ENCODE peak calls at places on chromosomes 6 and 20, in nine cellular contexts. U is IMR-90, Z is WERI-Rb-1, S is fibroblast of lung, A is adrenal gland, G is neural progenitor cell, D is heart right ventricle, N is mucosa of descending colon, E is mammary epithelial cell. K is an unnamed sample.
A peak's percentile ranks its signal among the peaks of the same experiment; 100 is the strongest.

GRCh38 chr6:143027058-143027457 is 33.6 kb upstream of the AIG1 start:
- DNase-seq in U (peak; percentile 24), Z (peak; percentile 52), S (peak; percentile 39), A (peak; percentile 53), G (peak; percentile 63), D (peak; percentile 27), N (peak; percentile 58), E (no peak), K (no peak)

GRCh38 chr20:38728237-38728761 is 4.0 kb downstream of the SLC32A1 start:
- DNase-seq in U (no peak), Z (no peak), S (no peak), A (no peak), G (peak; percentile 67), D (no peak), N (no peak), E (no peak), K (no peak)

GRCh38 chr6:41306187-41306854 is 19.8 kb upstream of the TREM1 start:
- DNase-seq in U (peak; percentile 49), Z (peak; percentile 60), S (peak; percentile 62), A (peak; percentile 26), G (peak; percentile 74), D (no peak), N (no peak), E (peak; percentile 52), K (no peak)

GRCh38 chr6:110319843-110320242 is 38.3 kb downstream of the METTL24 start:
- DNase-seq in U (no peak), Z (no peak), S (no peak), A (no peak), G (no peak), D (no peak), N (no peak), E (no peak), K (no peak)

GRCh38 chr6:82337688-82338257 is 25.8 kb upstream of the TPBG start:
- DNase-seq in U (no peak), Z (no peak), S (no peak), A (no peak), G (no peak), D (no peak), N (no peak), E (peak; percentile 58), K (no peak)

GRCh38 chr6:44080561-44081521 is 46.4 kb downstream of the MRPL14 start:
- DNase-seq in U (no peak), Z (peak; percentile 92), S (no peak), A (no peak), G (peak; percentile 72), D (no peak), N (no peak), E (no peak), K (no peak)

GRCh38 chr6:161227004-161227950 is 46.6 kb downstream of the AGPAT4 start:
- DNase-seq in U (peak; percentile 76), Z (no peak), S (peak; percentile 45), A (no peak), G (no peak), D (no peak), N (no peak), E (no peak), K (no peak)

GRCh38 chr6:108118791-108119211 is 44.3 kb upstream of the OSTM1 start:
- DNase-seq in U (no peak), Z (no peak), S (peak; percentile 19), A (no peak), G (peak; percentile 64), D (no peak), N (no peak), E (no peak), K (no peak)

GRCh38 chr6:41222045-41222444 is 6.1 kb upstream of the TREML4 start:
- DNase-seq in U (no peak), Z (no peak), S (no peak), A (no peak), G (no peak), D (no peak), N (no peak), E (no peak), K (no peak)

GRCh38 chr6:89145962-89146747 is at the start of gene PM20D2:
- DNase-seq in U (peak; percentile 20), Z (peak; percentile 86), S (peak; percentile 41), A (peak; percentile 45), G (peak; percentile 79), D (peak; percentile 69), N (peak; percentile 81), E (peak; percentile 68), K (peak; percentile 75)

GRCh38 chr6:137389150-137389664 is 105.0 kb downstream of the OLIG3 start:
- DNase-seq in U (no peak), Z (no peak), S (no peak), A (no peak), G (no peak), D (no peak), N (no peak), E (peak; percentile 10), K (peak; percentile 43)

GRCh38 chr6:112835078-112835477 is 487.9 kb downstream of the RFPL4B start:
- DNase-seq in U (no peak), Z (no peak), S (no peak), A (no peak), G (no peak), D (no peak), N (no peak), E (no peak), K (no peak)

GRCh38 chr6:15752820-15753219 is 90.0 kb upstream of the DTNBP1 start:
- DNase-seq in U (no peak), Z (peak; percentile 50), S (no peak), A (peak; percentile 32), G (peak; percentile 35), D (no peak), N (no peak), E (no peak), K (no peak)

GRCh38 chr6:15755555-15755954 is 92.7 kb upstream of the DTNBP1 start:
- DNase-seq in U (peak; percentile 9), Z (no peak), S (peak; percentile 79), A (no peak), G (no peak), D (no peak), N (no peak), E (peak; percentile 13), K (no peak)

GRCh38 chr6:15751721-15752350 is 89.0 kb upstream of the DTNBP1 start:
- DNase-seq in U (no peak), Z (no peak), S (no peak), A (no peak), G (no peak), D (no peak), N (no peak), E (no peak), K (no peak)

GRCh38 chr6:15754706-15755079 is 91.9 kb upstream of the DTNBP1 start:
- DNase-seq in U (no peak), Z (no peak), S (no peak), A (no peak), G (no peak), D (no peak), N (no peak), E (no peak), K (no peak)

GRCh38 chr6:15754035-15754705 is 91.3 kb upstream of the DTNBP1 start:
- DNase-seq in U (peak; percentile 42), Z (no peak), S (peak; percentile 41), A (no peak), G (no peak), D (no peak), N (no peak), E (peak; percentile 39), K (no peak)
- H3K36me3 ChIP-seq in U (no peaks in the 10 kb centered on the region), Z (no peaks in the 10 kb centered on the region), S (no peaks in the 10 kb centered on the region), A (no peaks in the 10 kb centered on the region), G (no peaks in the 10 kb centered on the region), D (no peaks in the 10 kb centered on the region), N (no peaks in the 10 kb centered on the region), E (no peaks in the 10 kb centered on the region), K (no peaks in the 10 kb centered on the region)

GRCh38 chr6:154969796-154970195 is 25.3 kb upstream of the TIAM2 start:
- DNase-seq in U (no peak), Z (no peak), S (peak; percentile 41), A (no peak), G (no peak), D (no peak), N (no peak), E (peak; percentile 41), K (peak; percentile 43)

GRCh38 chr6:154980273-154981070 is 14.6 kb upstream of the TIAM2 start:
- DNase-seq in U (no peak), Z (no peak), S (no peak), A (no peak), G (no peak), D (no peak), N (no peak), E (no peak), K (no peak)

DNA sequence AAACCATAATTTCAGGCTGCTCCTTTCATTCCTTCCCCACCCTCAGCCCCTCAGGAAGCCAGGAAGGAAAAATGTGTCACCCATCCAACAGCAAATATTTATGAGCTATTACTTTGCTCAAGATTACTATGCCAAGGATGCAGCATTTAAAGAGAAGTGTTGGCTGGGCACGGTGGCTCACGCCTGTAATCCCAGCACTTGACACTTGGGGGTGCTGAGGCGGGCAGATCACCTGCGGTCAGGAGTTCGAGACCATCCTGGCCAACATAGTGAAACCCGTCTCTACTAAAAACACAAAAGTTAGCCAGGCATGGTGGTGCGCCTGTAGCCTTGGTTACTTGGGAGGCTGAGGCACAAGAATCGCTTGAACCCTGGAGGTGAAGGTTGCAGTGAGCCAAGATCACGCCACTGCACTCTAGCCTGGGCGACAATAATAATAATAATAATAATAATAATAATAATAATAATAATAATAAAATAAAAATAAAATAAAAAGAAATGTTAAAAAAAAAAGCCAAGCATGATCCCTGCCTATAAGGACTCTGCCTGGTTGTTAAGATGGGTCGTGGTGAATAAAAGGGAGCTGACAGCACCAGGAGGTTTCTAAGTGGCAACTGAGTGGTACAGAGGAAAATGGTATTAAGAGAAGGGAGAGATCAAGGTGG is 20.5 kb upstream of the TIAM2 start:
- DNase-seq in U (no peak), Z (no peak), S (no peak), A (no peak), G (no peak), D (no peak), N (no peak), E (no peak), K (no peak)
- TF ChIP-seq CTCF in U (no peak), Z (peak; percentile 26), S (no peak), A (no peak), G (peak; percentile 29), D (peak; percentile 12), N (no peak), E (no peak), K (no peak)

GRCh38 chr20:5180421-5180820 is 53.6 kb downstream of the CDS2 start:
- DNase-seq in U (no peak), Z (no peak), S (no peak), A (no peak), G (no peak), D (no peak), N (no peak), E (no peak), K (no peak)
- H3K36me3 ChIP-seq in U (peaks cover 18% of the 10 kb centered on the region), Z (peaks cover 14% of the 10 kb centered on the region), S (no peaks in the 10 kb centered on the region), A (no peaks in the 10 kb centered on the region), G (no peaks in the 10 kb centered on the region), D (peaks cover 11% of the 10 kb centered on the region), N (no peaks in the 10 kb centered on the region), E (no peaks in the 10 kb centered on the region), K (peaks cover 85% of the 10 kb centered on the region)

DNA sequence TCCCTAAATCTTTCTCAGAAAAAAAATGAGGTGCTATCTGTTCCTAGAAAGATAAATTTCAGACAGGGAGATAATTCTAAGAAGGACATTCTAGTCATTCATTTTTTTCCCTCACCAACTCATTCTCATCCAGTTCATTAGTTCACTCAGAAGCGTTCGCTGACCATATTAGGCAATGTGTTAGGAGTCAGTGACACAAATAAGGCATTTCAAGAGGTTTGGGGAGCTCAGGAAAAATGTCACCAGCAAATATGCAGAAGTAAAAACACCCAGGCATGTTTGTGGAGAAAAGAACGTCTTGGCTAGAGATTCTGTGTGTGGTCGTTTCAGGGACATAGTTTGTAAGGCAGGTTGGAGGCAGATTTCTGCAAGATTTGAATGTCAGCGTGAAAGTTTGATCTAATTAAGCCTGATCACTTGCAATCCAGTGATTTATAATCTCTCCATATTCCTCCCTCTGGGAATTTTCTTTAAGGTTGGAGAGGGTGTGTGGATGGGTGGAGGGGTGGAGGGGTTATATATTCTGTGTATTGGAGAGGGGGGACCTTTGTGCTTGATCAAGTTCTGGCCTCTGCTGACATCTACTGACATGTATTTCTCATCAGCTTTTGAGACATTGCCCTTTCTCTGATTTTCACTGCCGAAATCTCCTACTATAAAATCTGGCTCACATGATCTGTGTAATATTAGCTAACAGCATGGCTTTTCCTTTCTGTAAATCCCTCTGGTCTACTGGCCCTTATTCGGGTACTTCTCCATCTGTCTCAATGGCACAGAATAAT is 3.6 kb downstream of the MYCT1 start:
- DNase-seq in U (peak; percentile 62), Z (no peak), S (peak; percentile 21), A (no peak), G (no peak), D (no peak), N (no peak), E (no peak), K (no peak)
- TF ChIP-seq CTCF in U (peak; percentile 33), Z (peak; percentile 18), S (no peak), A (no peak), G (peak; percentile 35), D (peak; percentile 48), N (no peak), E (no peak), K (no peak)

K was measured in left lung.